ENCODE peak calls at places on chromosomes 1 and 21, in four cellular contexts. P, J, W and A are unnamed samples.

GRCh38 chr1:205188132-205188531 is 23.4 kb downstream of the DSTYK start:
- DNase-seq in P (no peak), J (no peak), W (no peak), A (peak)

GRCh38 chr1:207414606-207415108 is 39.5 kb upstream of the CR2 start:
- DNase-seq in P (peak), J (no peak), W (no peak), A (no peak)

GRCh38 chr1:94032637-94033036 is 88.3 kb downstream of the ABCA4 start:
- DNase-seq in P (no peak), J (no peak), W (no peak), A (no peak)

GRCh38 chr1:117600966-117601365 is 4.9 kb upstream of the TENT5C start:
- DNase-seq in P (no peak), J (no peak), W (no peak), A (no peak)

GRCh38 chr21:17462276-17462981 is 50.4 kb upstream of the CXADR start:
- DNase-seq in P (no peak), J (no peak), W (no peak), A (no peak)

GRCh38 chr21:32612999-32613337 is 791 bp upstream of the CFAP298 start:
- DNase-seq in P (no peak), J (no peak), W (no peak), A (no peak)

GRCh38 chr1:40256401-40257084 is 1.5 kb upstream of the ZMPSTE24 start:
- DNase-seq in P (no peak), J (no peak), W (no peak), A (no peak)

GRCh38 chr1:22712502-22713271 is 2.0 kb downstream of the EPHB2 start:
- DNase-seq in P (peak), J (no peak), W (no peak), A (no peak)